ENCODE peak calls at places on chromosomes 1 and 21, in six cellular contexts. One of them, this sample, is unnamed.

GRCh38 chr1:159891275-159892157 is 8.4 kb downstream of the CFAP45 start:
- DNase-seq in H1: peak
- DNase-seq in GM12878: peak
- DNase-seq in K562: no peak
- DNase-seq in GM12891: peak
- DNase-seq in HepG2: peak
- DNase-seq in this sample: no peak

GRCh38 chr1:43452789-43453441 is 816 bp downstream of the HYI start:
- DNase-seq in GM12878: no peak
- DNase-seq in H1: no peak
- DNase-seq in GM12891: no peak
- DNase-seq in K562: peak
- DNase-seq in HepG2: no peak
- DNase-seq in this sample: no peak

GRCh38 chr1:21568809-21569385 is 59.7 kb downstream of the ALPL start:
- DNase-seq in HepG2: no peak
- DNase-seq in K562: no peak
- DNase-seq in GM12878: no peak
- DNase-seq in GM12891: no peak
- DNase-seq in H1: no peak
- DNase-seq in this sample: no peak

GRCh38 chr1:229034246-229034645 is 236.7 kb upstream of the RAB4A start:
- DNase-seq in K562: no peak
- DNase-seq in GM12878: no peak
- DNase-seq in H1: no peak
- DNase-seq in HepG2: no peak
- DNase-seq in GM12891: no peak
- DNase-seq in this sample: no peak

GRCh38 chr1:39952359-39953110 is 2.4 kb upstream of the MFSD2A start:
- DNase-seq in GM12891: no peak
- DNase-seq in HepG2: peak
- DNase-seq in H1: no peak
- DNase-seq in K562: no peak
- DNase-seq in GM12878: no peak
- DNase-seq in this sample: no peak

GRCh38 chr21:33357177-33357576 is 32.4 kb downstream of the IFNAR1 start:
- DNase-seq in K562: no peak
- DNase-seq in H1: no peak
- DNase-seq in HepG2: no peak
- DNase-seq in GM12878: no peak
- DNase-seq in GM12891: no peak
- DNase-seq in this sample: no peak

GRCh38 chr1:12143631-12144155 is 23.1 kb upstream of the TNFRSF1B start:
- DNase-seq in GM12891: no peak
- DNase-seq in H1: no peak
- DNase-seq in HepG2: no peak
- DNase-seq in K562: peak
- DNase-seq in GM12878: no peak
- DNase-seq in this sample: no peak

GRCh38 chr1:94983343-94983742 is 56.4 kb upstream of the CNN3 start:
- DNase-seq in K562: no peak
- DNase-seq in GM12891: no peak
- DNase-seq in GM12878: no peak
- DNase-seq in HepG2: no peak
- DNase-seq in H1: no peak
- DNase-seq in this sample: no peak

GRCh38 chr1:222009105-222009730 is 267.3 kb upstream of the DUSP10 start:
- DNase-seq in GM12878: peak
- DNase-seq in K562: peak
- DNase-seq in GM12891: no peak
- DNase-seq in HepG2: peak
- DNase-seq in H1: no peak
- DNase-seq in this sample: no peak

GRCh38 chr1:25731626-25732370 is 68.2 kb upstream of the SELENON start:
- DNase-seq in H1: no peak
- DNase-seq in GM12878: no peak
- DNase-seq in GM12891: no peak
- DNase-seq in K562: no peak
- DNase-seq in HepG2: no peak
- DNase-seq in this sample: no peak

GRCh38 chr1:224106568-224107281 is 7.2 kb upstream of the FBXO28 start:
- DNase-seq in GM12878: no peak
- DNase-seq in GM12891: peak
- DNase-seq in H1: no peak
- DNase-seq in HepG2: peak
- DNase-seq in K562: peak
- DNase-seq in this sample: peak

GRCh38 chr1:93447481-93448291 is at the start of gene FNBP1L:
- DNase-seq in HepG2: peak
- DNase-seq in GM12878: no peak
- DNase-seq in GM12891: peak
- DNase-seq in K562: peak
- DNase-seq in H1: no peak
- DNase-seq in this sample: peak

GRCh38 chr1:21206117-21206516 is 29.4 kb upstream of the EIF4G3 start:
- DNase-seq in HepG2: no peak
- DNase-seq in GM12891: no peak
- DNase-seq in K562: no peak
- DNase-seq in H1: no peak
- DNase-seq in GM12878: no peak
- DNase-seq in this sample: no peak

GRCh38 chr1:63547621-63548294 is 24.4 kb downstream of the EFCAB7 start:
- DNase-seq in H1: no peak
- DNase-seq in HepG2: no peak
- DNase-seq in GM12891: no peak
- DNase-seq in GM12878: no peak
- DNase-seq in K562: no peak
- DNase-seq in this sample: no peak

GRCh38 chr21:33821580-33822322 is 93.9 kb downstream of the ATP5PO start:
- DNase-seq in HepG2: peak
- DNase-seq in GM12891: no peak
- DNase-seq in K562: no peak
- DNase-seq in H1: no peak
- DNase-seq in GM12878: no peak
- DNase-seq in this sample: no peak

GRCh38 chr1:42940851-42941639 is 17.6 kb downstream of the SLC2A1 start:
- DNase-seq in GM12878: no peak
- DNase-seq in K562: no peak
- DNase-seq in HepG2: peak
- DNase-seq in H1: no peak
- DNase-seq in GM12891: no peak
- DNase-seq in this sample: no peak

GRCh38 chr1:201656670-201657032 is 117.7 kb downstream of the NAV1 start:
- DNase-seq in HepG2: no peak
- DNase-seq in H1: no peak
- DNase-seq in GM12878: no peak
- DNase-seq in GM12891: no peak
- DNase-seq in K562: no peak
- DNase-seq in this sample: no peak

GRCh38 chr1:168320805-168321577 is 40.3 kb downstream of the TBX19 start:
- DNase-seq in GM12878: no peak
- DNase-seq in HepG2: peak
- DNase-seq in K562: peak
- DNase-seq in H1: no peak
- DNase-seq in GM12891: no peak
- DNase-seq in this sample: no peak

GRCh38 chr1:234533975-234534876 is 55.2 kb upstream of the TARBP1 start:
- DNase-seq in H1: no peak
- DNase-seq in GM12878: no peak
- DNase-seq in K562: no peak
- DNase-seq in GM12891: no peak
- DNase-seq in HepG2: no peak
- DNase-seq in this sample: no peak

GRCh38 chr1:216055004-216055403 is 368.2 kb downstream of the USH2A start:
- DNase-seq in GM12878: no peak
- DNase-seq in H1: no peak
- DNase-seq in K562: no peak
- DNase-seq in HepG2: no peak
- DNase-seq in GM12891: no peak
- DNase-seq in this sample: no peak

GRCh38 chr1:43373034-43373940 is 5.5 kb upstream of the ELOVL1 start:
- DNase-seq in H1: no peak
- DNase-seq in K562: no peak
- DNase-seq in GM12891: no peak
- DNase-seq in GM12878: no peak
- DNase-seq in HepG2: no peak
- DNase-seq in this sample: no peak

GRCh38 chr1:32811917-32812316 is 5.2 kb downstream of the YARS1 start:
- DNase-seq in K562: no peak
- DNase-seq in H1: no peak
- DNase-seq in GM12891: no peak
- DNase-seq in HepG2: no peak
- DNase-seq in GM12878: no peak
- DNase-seq in this sample: no peak
- TF ChIP-seq POLR2A in K562: no peak
- TF ChIP-seq POLR2A in H1: no peak
- TF ChIP-seq POLR2A in GM12891: no peak
- TF ChIP-seq POLR2A in HepG2: no peak
- TF ChIP-seq POLR2A in GM12878: no peak
- TF ChIP-seq POLR2A in this sample: no peak

GRCh38 chr1:231590453-231591198 is 36.0 kb upstream of the DISC1 start:
- DNase-seq in GM12878: no peak
- DNase-seq in H1: no peak
- DNase-seq in GM12891: no peak
- DNase-seq in HepG2: peak
- DNase-seq in K562: peak
- DNase-seq in this sample: no peak
- TF ChIP-seq TAF1 in GM12878: no peak
- TF ChIP-seq TAF1 in H1: no peak
- TF ChIP-seq TAF1 in GM12891: no peak
- TF ChIP-seq TAF1 in HepG2: no peak
- TF ChIP-seq TAF1 in K562: no peak
- TF ChIP-seq TAF1 in this sample: no peak

GRCh38 chr1:19814244-19814661 is 830 bp downstream of the RNF186 start:
- DNase-seq in K562: no peak
- DNase-seq in H1: no peak
- DNase-seq in GM12878: no peak
- DNase-seq in GM12891: no peak
- DNase-seq in HepG2: no peak
- DNase-seq in this sample: no peak

GRCh38 chr1:19811206-19811851 is 3.8 kb downstream of the RNF186 start:
- DNase-seq in HepG2: peak
- DNase-seq in GM12878: no peak
- DNase-seq in GM12891: peak
- DNase-seq in H1: no peak
- DNase-seq in K562: peak
- DNase-seq in this sample: peak

GRCh38 chr1:19814681-19815503 is at the start of gene RNF186:
- DNase-seq in K562: no peak
- DNase-seq in HepG2: peak
- DNase-seq in GM12878: no peak
- DNase-seq in H1: no peak
- DNase-seq in GM12891: no peak
- DNase-seq in this sample: no peak

GRCh38 chr1:19813651-19813960 is 1.5 kb downstream of the RNF186 start:
- DNase-seq in HepG2: no peak
- DNase-seq in GM12891: no peak
- DNase-seq in H1: no peak
- DNase-seq in K562: no peak
- DNase-seq in GM12878: no peak
- DNase-seq in this sample: no peak

GRCh38 chr1:19812875-19813650 is 2.0 kb downstream of the RNF186 start:
- DNase-seq in GM12891: no peak
- DNase-seq in HepG2: no peak
- DNase-seq in GM12878: no peak
- DNase-seq in H1: no peak
- DNase-seq in K562: no peak
- DNase-seq in this sample: no peak
- TF ChIP-seq POLR2AphosphoS5 in GM12891: no peak
- TF ChIP-seq POLR2AphosphoS5 in HepG2: no peak
- TF ChIP-seq POLR2AphosphoS5 in GM12878: no peak
- TF ChIP-seq POLR2AphosphoS5 in H1: no peak
- TF ChIP-seq POLR2AphosphoS5 in K562: no peak
- TF ChIP-seq POLR2AphosphoS5 in this sample: no peak

GRCh38 chr1:6701437-6702153 is at the start of gene DNAJC11:
- DNase-seq in GM12878: peak
- DNase-seq in K562: peak
- DNase-seq in HepG2: peak
- DNase-seq in H1: peak
- DNase-seq in GM12891: peak
- DNase-seq in this sample: peak
- TF ChIP-seq POLR2A in GM12878: peak
- TF ChIP-seq POLR2A in K562: peak
- TF ChIP-seq POLR2A in HepG2: peak
- TF ChIP-seq POLR2A in H1: peak
- TF ChIP-seq POLR2A in GM12891: peak
- TF ChIP-seq POLR2A in this sample: peak

GRCh38 chr21:44593598-44594405 is 1.5 kb upstream of the KRTAP10-6 start:
- DNase-seq in GM12878: no peak
- DNase-seq in H1: no peak
- DNase-seq in GM12891: no peak
- DNase-seq in K562: peak
- DNase-seq in HepG2: peak
- DNase-seq in this sample: no peak
- TF ChIP-seq TAF1 in GM12878: no peak
- TF ChIP-seq TAF1 in H1: no peak
- TF ChIP-seq TAF1 in GM12891: no peak
- TF ChIP-seq TAF1 in K562: no peak
- TF ChIP-seq TAF1 in HepG2: no peak
- TF ChIP-seq TAF1 in this sample: no peak

GRCh38 chr1:14924012-14924452 is 229.5 kb upstream of the TMEM51 start:
- DNase-seq in GM12891: peak
- DNase-seq in HepG2: no peak
- DNase-seq in H1: no peak
- DNase-seq in GM12878: no peak
- DNase-seq in K562: peak
- DNase-seq in this sample: peak
- TF ChIP-seq POLR2AphosphoS5 in GM12891: no peak
- TF ChIP-seq POLR2AphosphoS5 in HepG2: peak
- TF ChIP-seq POLR2AphosphoS5 in H1: no peak
- TF ChIP-seq POLR2AphosphoS5 in GM12878: no peak
- TF ChIP-seq POLR2AphosphoS5 in K562: no peak
- TF ChIP-seq POLR2AphosphoS5 in this sample: no peak

This sample was measured in GM12892.